ENCODE peak calls at places on chromosomes 16 and 17, in nine cellular contexts. One of them, this sample, is unnamed. For H3K27me3, the result is how much of the 10 kb centered on the place peaks cover.

GRCh38 chr17:27514595-27515413 is 58.6 kb downstream of the KSR1 start:
- DNase-seq in sigmoid colon: no peak
- DNase-seq in upper lobe of right lung: no peak
- DNase-seq in heart right ventricle: no peak
- DNase-seq in vagina: no peak
- DNase-seq in cardiac muscle cell: no peak
- DNase-seq in transverse colon: no peak
- DNase-seq in esophagus squamous epithelium: no peak
- DNase-seq in fibroblast of lung: no peak
- DNase-seq in this sample: no peak

GRCh38 chr17:67469208-67469980 is 92.3 kb downstream of the PITPNC1 start:
- DNase-seq in esophagus squamous epithelium: no peak
- DNase-seq in transverse colon: no peak
- DNase-seq in fibroblast of lung: no peak
- DNase-seq in heart right ventricle: no peak
- DNase-seq in vagina: no peak
- DNase-seq in upper lobe of right lung: no peak
- DNase-seq in cardiac muscle cell: peak
- DNase-seq in sigmoid colon: no peak
- DNase-seq in this sample: no peak

GRCh38 chr16:69469807-69470561 is 45.6 kb downstream of the CYB5B start:
- DNase-seq in vagina: no peak
- DNase-seq in esophagus squamous epithelium: no peak
- DNase-seq in sigmoid colon: no peak
- DNase-seq in fibroblast of lung: no peak
- DNase-seq in heart right ventricle: no peak
- DNase-seq in upper lobe of right lung: no peak
- DNase-seq in cardiac muscle cell: no peak
- DNase-seq in transverse colon: no peak
- DNase-seq in this sample: no peak

GRCh38 chr16:3317315-3317999 is 12.2 kb downstream of the ZNF75A start:
- DNase-seq in upper lobe of right lung: no peak
- DNase-seq in heart right ventricle: no peak
- DNase-seq in transverse colon: no peak
- DNase-seq in cardiac muscle cell: no peak
- DNase-seq in vagina: no peak
- DNase-seq in esophagus squamous epithelium: no peak
- DNase-seq in sigmoid colon: no peak
- DNase-seq in fibroblast of lung: peak
- DNase-seq in this sample: no peak

GRCh38 chr17:42133461-42134041 is 10.9 kb downstream of the HSPB9 start:
- DNase-seq in transverse colon: peak
- DNase-seq in fibroblast of lung: no peak
- DNase-seq in cardiac muscle cell: peak
- DNase-seq in vagina: peak
- DNase-seq in sigmoid colon: no peak
- DNase-seq in heart right ventricle: no peak
- DNase-seq in esophagus squamous epithelium: no peak
- DNase-seq in upper lobe of right lung: no peak
- DNase-seq in this sample: no peak

GRCh38 chr16:87457724-87458423 is 35.0 kb downstream of the ZCCHC14 start:
- DNase-seq in esophagus squamous epithelium: no peak
- DNase-seq in heart right ventricle: no peak
- DNase-seq in upper lobe of right lung: peak
- DNase-seq in transverse colon: no peak
- DNase-seq in vagina: no peak
- DNase-seq in cardiac muscle cell: no peak
- DNase-seq in sigmoid colon: no peak
- DNase-seq in fibroblast of lung: peak
- DNase-seq in this sample: peak

GRCh38 chr16:55155815-55156214 is 168.2 kb upstream of the IRX6 start:
- DNase-seq in sigmoid colon: no peak
- DNase-seq in fibroblast of lung: no peak
- DNase-seq in vagina: no peak
- DNase-seq in upper lobe of right lung: no peak
- DNase-seq in cardiac muscle cell: no peak
- DNase-seq in transverse colon: no peak
- DNase-seq in esophagus squamous epithelium: no peak
- DNase-seq in heart right ventricle: no peak
- DNase-seq in this sample: no peak

GRCh38 chr17:44204453-44204882 is 4.8 kb upstream of the ATXN7L3 start:
- DNase-seq in cardiac muscle cell: no peak
- DNase-seq in upper lobe of right lung: no peak
- DNase-seq in fibroblast of lung: peak
- DNase-seq in esophagus squamous epithelium: no peak
- DNase-seq in sigmoid colon: no peak
- DNase-seq in vagina: no peak
- DNase-seq in heart right ventricle: no peak
- DNase-seq in transverse colon: no peak
- DNase-seq in this sample: no peak

GRCh38 chr16:28935333-28935732 is 3.6 kb downstream of the CD19 start:
- DNase-seq in heart right ventricle: no peak
- DNase-seq in transverse colon: no peak
- DNase-seq in sigmoid colon: no peak
- DNase-seq in esophagus squamous epithelium: no peak
- DNase-seq in vagina: no peak
- DNase-seq in cardiac muscle cell: no peak
- DNase-seq in upper lobe of right lung: no peak
- DNase-seq in fibroblast of lung: no peak
- DNase-seq in this sample: no peak

GRCh38 chr17:12977008-12977751 is 40.6 kb downstream of the ELAC2 start:
- DNase-seq in heart right ventricle: no peak
- DNase-seq in esophagus squamous epithelium: no peak
- DNase-seq in vagina: no peak
- DNase-seq in sigmoid colon: no peak
- DNase-seq in cardiac muscle cell: no peak
- DNase-seq in upper lobe of right lung: no peak
- DNase-seq in transverse colon: no peak
- DNase-seq in fibroblast of lung: no peak
- DNase-seq in this sample: no peak

GRCh38 chr17:78872486-78872885 is 30.5 kb downstream of the CEP295NL start:
- DNase-seq in sigmoid colon: no peak
- DNase-seq in vagina: no peak
- DNase-seq in heart right ventricle: no peak
- DNase-seq in fibroblast of lung: no peak
- DNase-seq in esophagus squamous epithelium: no peak
- DNase-seq in cardiac muscle cell: no peak
- DNase-seq in transverse colon: no peak
- DNase-seq in upper lobe of right lung: no peak
- DNase-seq in this sample: no peak

GRCh38 chr17:39123627-39124026 is 27.8 kb downstream of the PLXDC1 start:
- DNase-seq in vagina: no peak
- DNase-seq in sigmoid colon: no peak
- DNase-seq in heart right ventricle: no peak
- DNase-seq in transverse colon: no peak
- DNase-seq in esophagus squamous epithelium: no peak
- DNase-seq in cardiac muscle cell: no peak
- DNase-seq in fibroblast of lung: no peak
- DNase-seq in upper lobe of right lung: no peak
- DNase-seq in this sample: no peak

GRCh38 chr17:48469227-48469626 is 39.2 kb upstream of the SKAP1 start:
- DNase-seq in cardiac muscle cell: no peak
- DNase-seq in vagina: no peak
- DNase-seq in upper lobe of right lung: no peak
- DNase-seq in sigmoid colon: no peak
- DNase-seq in esophagus squamous epithelium: no peak
- DNase-seq in transverse colon: no peak
- DNase-seq in heart right ventricle: no peak
- DNase-seq in fibroblast of lung: no peak
- DNase-seq in this sample: no peak
- TF ChIP-seq CTCF in cardiac muscle cell: no peak
- TF ChIP-seq CTCF in vagina: no peak
- TF ChIP-seq CTCF in upper lobe of right lung: no peak
- TF ChIP-seq CTCF in sigmoid colon: no peak
- TF ChIP-seq CTCF in esophagus squamous epithelium: no peak
- TF ChIP-seq CTCF in transverse colon: no peak
- TF ChIP-seq CTCF in heart right ventricle: no peak
- TF ChIP-seq CTCF in fibroblast of lung: no peak
- TF ChIP-seq CTCF in this sample: no peak

GRCh38 chr17:45794840-45795239 is 10.7 kb downstream of the CRHR1 start:
- DNase-seq in vagina: no peak
- DNase-seq in esophagus squamous epithelium: no peak
- DNase-seq in fibroblast of lung: no peak
- DNase-seq in heart right ventricle: no peak
- DNase-seq in cardiac muscle cell: no peak
- DNase-seq in upper lobe of right lung: no peak
- DNase-seq in sigmoid colon: no peak
- DNase-seq in transverse colon: no peak
- DNase-seq in this sample: no peak

GRCh38 chr17:45791935-45792334 is 7.8 kb downstream of the CRHR1 start:
- DNase-seq in vagina: no peak
- DNase-seq in fibroblast of lung: no peak
- DNase-seq in heart right ventricle: no peak
- DNase-seq in transverse colon: no peak
- DNase-seq in sigmoid colon: no peak
- DNase-seq in cardiac muscle cell: no peak
- DNase-seq in esophagus squamous epithelium: no peak
- DNase-seq in upper lobe of right lung: no peak
- DNase-seq in this sample: no peak

GRCh38 chr17:45792995-45793755 is 9.1 kb downstream of the CRHR1 start:
- DNase-seq in esophagus squamous epithelium: no peak
- DNase-seq in cardiac muscle cell: no peak
- DNase-seq in vagina: no peak
- DNase-seq in upper lobe of right lung: no peak
- DNase-seq in fibroblast of lung: no peak
- DNase-seq in transverse colon: no peak
- DNase-seq in heart right ventricle: no peak
- DNase-seq in sigmoid colon: no peak
- DNase-seq in this sample: no peak

GRCh38 chr17:45792437-45792836 is 8.3 kb downstream of the CRHR1 start:
- DNase-seq in sigmoid colon: no peak
- DNase-seq in fibroblast of lung: no peak
- DNase-seq in transverse colon: no peak
- DNase-seq in heart right ventricle: no peak
- DNase-seq in cardiac muscle cell: no peak
- DNase-seq in esophagus squamous epithelium: no peak
- DNase-seq in upper lobe of right lung: no peak
- DNase-seq in vagina: no peak
- DNase-seq in this sample: no peak

GRCh38 chr17:45793999-45794540 is 9.9 kb downstream of the CRHR1 start:
- DNase-seq in transverse colon: no peak
- DNase-seq in heart right ventricle: no peak
- DNase-seq in fibroblast of lung: no peak
- DNase-seq in esophagus squamous epithelium: no peak
- DNase-seq in sigmoid colon: no peak
- DNase-seq in vagina: no peak
- DNase-seq in upper lobe of right lung: no peak
- DNase-seq in cardiac muscle cell: no peak
- DNase-seq in this sample: no peak
- H3K27me3 ChIP-seq in transverse colon: half or more
- H3K27me3 ChIP-seq in heart right ventricle: half or more
- H3K27me3 ChIP-seq in fibroblast of lung: under half
- H3K27me3 ChIP-seq in esophagus squamous epithelium: half or more
- H3K27me3 ChIP-seq in sigmoid colon: half or more
- H3K27me3 ChIP-seq in vagina: under half
- H3K27me3 ChIP-seq in upper lobe of right lung: half or more
- H3K27me3 ChIP-seq in cardiac muscle cell: under half
- H3K27me3 ChIP-seq in this sample: under half

DNA sequence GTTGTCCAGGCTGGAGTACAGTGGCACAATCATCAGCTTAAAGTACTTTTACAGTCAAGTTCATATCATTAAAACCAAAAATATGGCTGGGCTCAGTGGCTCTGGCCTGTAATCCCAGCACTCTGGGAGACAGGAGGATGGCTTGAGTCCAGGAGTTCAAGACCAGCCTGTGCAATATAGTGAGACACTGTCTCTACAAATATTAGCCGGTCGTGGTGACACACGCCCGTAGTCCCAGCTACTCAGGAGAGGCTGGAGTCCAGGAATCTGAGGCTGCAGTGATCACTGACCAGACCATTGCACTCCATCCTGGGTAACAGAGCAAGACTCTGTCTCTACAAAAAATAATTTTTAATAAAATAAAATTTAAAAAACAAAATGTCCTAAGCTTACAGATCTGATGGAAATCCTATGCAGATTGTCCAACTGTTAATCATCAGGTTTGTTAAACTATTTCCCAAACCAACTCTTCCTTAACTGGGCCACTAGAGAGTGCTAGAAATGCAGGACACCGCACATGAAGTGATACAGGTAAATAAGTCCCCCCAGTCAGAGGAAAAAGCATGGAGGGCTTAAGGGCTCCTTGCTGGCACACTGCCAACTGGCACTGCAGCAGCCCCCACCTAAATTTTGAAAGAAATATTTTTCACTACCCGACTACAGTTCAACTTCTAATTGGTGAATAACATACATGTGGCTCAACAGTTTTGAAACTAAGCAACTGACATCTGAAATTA is 2.8 kb downstream of the USP22 start:
- DNase-seq in heart right ventricle: no peak
- DNase-seq in cardiac muscle cell: peak
- DNase-seq in fibroblast of lung: peak
- DNase-seq in sigmoid colon: peak
- DNase-seq in esophagus squamous epithelium: no peak
- DNase-seq in transverse colon: no peak
- DNase-seq in vagina: no peak
- DNase-seq in upper lobe of right lung: no peak
- DNase-seq in this sample: no peak
- H3K4me3 ChIP-seq in heart right ventricle: peak
- H3K4me3 ChIP-seq in cardiac muscle cell: peak
- H3K4me3 ChIP-seq in fibroblast of lung: peak
- H3K4me3 ChIP-seq in sigmoid colon: peak
- H3K4me3 ChIP-seq in esophagus squamous epithelium: peak
- H3K4me3 ChIP-seq in transverse colon: no peak
- H3K4me3 ChIP-seq in vagina: peak
- H3K4me3 ChIP-seq in upper lobe of right lung: peak
- H3K4me3 ChIP-seq in this sample: peak

GRCh38 chr17:61678339-61678738 is 87.3 kb upstream of the NACA2 start:
- DNase-seq in transverse colon: no peak
- DNase-seq in cardiac muscle cell: no peak
- DNase-seq in sigmoid colon: no peak
- DNase-seq in vagina: no peak
- DNase-seq in fibroblast of lung: no peak
- DNase-seq in heart right ventricle: no peak
- DNase-seq in upper lobe of right lung: no peak
- DNase-seq in esophagus squamous epithelium: no peak
- DNase-seq in this sample: no peak

GRCh38 chr17:61684172-61684571 is 93.2 kb upstream of the NACA2 start:
- DNase-seq in heart right ventricle: no peak
- DNase-seq in fibroblast of lung: no peak
- DNase-seq in vagina: no peak
- DNase-seq in cardiac muscle cell: no peak
- DNase-seq in sigmoid colon: no peak
- DNase-seq in esophagus squamous epithelium: no peak
- DNase-seq in upper lobe of right lung: no peak
- DNase-seq in transverse colon: no peak
- DNase-seq in this sample: no peak

GRCh38 chr17:61684818-61685217 is 93.8 kb upstream of the NACA2 start:
- DNase-seq in sigmoid colon: no peak
- DNase-seq in fibroblast of lung: no peak
- DNase-seq in heart right ventricle: no peak
- DNase-seq in upper lobe of right lung: no peak
- DNase-seq in transverse colon: no peak
- DNase-seq in cardiac muscle cell: no peak
- DNase-seq in vagina: no peak
- DNase-seq in esophagus squamous epithelium: no peak
- DNase-seq in this sample: no peak

GRCh38 chr17:61683466-61683865 is 92.4 kb upstream of the NACA2 start:
- DNase-seq in transverse colon: no peak
- DNase-seq in upper lobe of right lung: no peak
- DNase-seq in fibroblast of lung: no peak
- DNase-seq in heart right ventricle: no peak
- DNase-seq in esophagus squamous epithelium: no peak
- DNase-seq in sigmoid colon: no peak
- DNase-seq in cardiac muscle cell: no peak
- DNase-seq in vagina: no peak
- DNase-seq in this sample: no peak

GRCh38 chr17:61680921-61681320 is 89.9 kb upstream of the NACA2 start:
- DNase-seq in transverse colon: no peak
- DNase-seq in vagina: no peak
- DNase-seq in upper lobe of right lung: no peak
- DNase-seq in cardiac muscle cell: no peak
- DNase-seq in esophagus squamous epithelium: no peak
- DNase-seq in fibroblast of lung: no peak
- DNase-seq in heart right ventricle: no peak
- DNase-seq in sigmoid colon: no peak
- DNase-seq in this sample: no peak
- TF ChIP-seq CTCF in transverse colon: no peak
- TF ChIP-seq CTCF in vagina: no peak
- TF ChIP-seq CTCF in upper lobe of right lung: no peak
- TF ChIP-seq CTCF in cardiac muscle cell: no peak
- TF ChIP-seq CTCF in esophagus squamous epithelium: no peak
- TF ChIP-seq CTCF in fibroblast of lung: no peak
- TF ChIP-seq CTCF in heart right ventricle: no peak
- TF ChIP-seq CTCF in sigmoid colon: no peak
- TF ChIP-seq CTCF in this sample: no peak

This sample was measured in BJ.